ENCODE peak calls at places on chromosomes 7 and 10, in four cellular contexts. D, U, O and A are unnamed samples.

GRCh38 chr10:100904903-100905302 is 7.9 kb upstream of the SLF2 start:
- DNase-seq in D (no peak), O (no peak), U (no peak), A (no peak)

GRCh38 chr7:109178342-109178741 is 608.7 kb downstream of the DNAJB9 start:
- DNase-seq in O (no peak), D (no peak), U (no peak), A (no peak)

GRCh38 chr7:105098863-105099515 is 85.0 kb downstream of the KMT2E start:
- DNase-seq in D (no peak), U (no peak), O (no peak), A (no peak)

GRCh38 chr7:10874666-10875065 is 99.0 kb upstream of the PHF14 start:
- DNase-seq in O (no peak), D (no peak), U (no peak), A (no peak)

GRCh38 chr7:27992755-27993478 is 187.7 kb downstream of the JAZF1 start:
- DNase-seq in D (no peak), U (no peak), O (no peak), A (no peak)

GRCh38 chr10:124461642-124462347 is at the start of gene LHPP:
- DNase-seq in U (peak), O (peak), D (peak), A (peak)

GRCh38 chr7:82467020-82467419 is 23.4 kb upstream of the CACNA2D1 start:
- DNase-seq in D (no peak), O (no peak), U (no peak), A (no peak)

GRCh38 chr10:22437620-22438588 is 92.6 kb downstream of the SPAG6 start:
- DNase-seq in O (no peak), U (no peak), D (no peak), A (no peak)

GRCh38 chr7:157555308-157555707 is 218.5 kb downstream of the DNAJB6 start:
- DNase-seq in O (no peak), U (peak), D (peak), A (no peak)

GRCh38 chr10:25465582-25466372 is 291.0 kb downstream of the GPR158 start:
- DNase-seq in O (peak), D (no peak), U (no peak), A (no peak)

GRCh38 chr7:1729773-1730172 is 59.7 kb downstream of the ELFN1 start:
- DNase-seq in O (no peak), D (no peak), U (no peak), A (no peak)

GRCh38 chr10:25493122-25493893 is 318.5 kb downstream of the GPR158 start:
- DNase-seq in D (no peak), O (peak), U (peak), A (no peak)

GRCh38 chr10:117161386-117162033 is 23.4 kb upstream of the VAX1 start:
- DNase-seq in D (no peak), U (no peak), O (no peak), A (no peak)

GRCh38 chr10:12602557-12602956 is 253.2 kb downstream of the CAMK1D start:
- DNase-seq in O (no peak), D (no peak), U (no peak), A (no peak)

GRCh38 chr10:33133557-33133956 is 175.5 kb upstream of the ITGB1 start:
- DNase-seq in U (no peak), D (no peak), O (no peak), A (no peak)

GRCh38 chr10:64041185-64041988 is 520.2 kb downstream of the REEP3 start:
- DNase-seq in O (peak), D (peak), U (peak), A (peak)

GRCh38 chr7:127930341-127931328 is 100.6 kb downstream of the LRRC4 start:
- DNase-seq in D (no peak), U (no peak), O (no peak), A (no peak)

GRCh38 chr7:10939237-10939910 is 34.3 kb upstream of the PHF14 start:
- DNase-seq in U (peak), D (peak), O (no peak), A (no peak)

GRCh38 chr7:128879939-128880746 is 17.5 kb downstream of the ATP6V1F start:
- DNase-seq in O (no peak), U (peak), D (peak), A (no peak)

GRCh38 chr10:67114945-67115344 is 189.1 kb downstream of the LRRTM3 start:
- DNase-seq in U (peak), D (no peak), O (no peak), A (no peak)

GRCh38 chr10:72098301-72099053 is 10.1 kb upstream of the SPOCK2 start:
- DNase-seq in O (no peak), D (no peak), U (no peak), A (no peak)

GRCh38 chr10:113872139-113873030 is 17.9 kb downstream of the NHLRC2 start:
- DNase-seq in U (peak), O (no peak), D (no peak), A (no peak)

GRCh38 chr10:19811517-19811916 is 4.7 kb upstream of the PLXDC2 start:
- DNase-seq in U (no peak), O (no peak), D (no peak), A (no peak)

GRCh38 chr7:77699056-77699455 is 2.8 kb downstream of the RSBN1L start:
- DNase-seq in O (no peak), D (no peak), U (no peak), A (no peak)

GRCh38 chr10:18196806-18197550 is 56.8 kb downstream of the CACNB2 start:
- DNase-seq in O (no peak), U (no peak), D (no peak), A (no peak)

GRCh38 chr7:2876031-2876862 is 32.1 kb upstream of the GNA12 start:
- DNase-seq in O (no peak), U (peak), D (no peak), A (no peak)

GRCh38 chr10:60098676-60099601 is 192.6 kb upstream of the CCDC6 start:
- DNase-seq in U (peak), O (no peak), D (no peak), A (no peak)

GRCh38 chr7:142298009-142298408 is 40.2 kb upstream of the PRSS58 start:
- DNase-seq in U (peak), O (no peak), D (no peak), A (no peak)

GRCh38 chr10:35640951-35641429 is 1.1 kb downstream of the FZD8 start:
- DNase-seq in U (peak), D (peak), O (peak), A (peak)

GRCh38 chr7:142503036-142503435 is 245.2 kb upstream of the PRSS58 start:
- DNase-seq in D (no peak), O (no peak), U (no peak), A (no peak)

GRCh38 chr7:30713397-30713796 is 31.1 kb upstream of the CRHR2 start:
- DNase-seq in U (no peak), D (no peak), O (no peak), A (no peak)

GRCh38 chr10:14889318-14889717 is 10.7 kb downstream of the SUV39H2 start:
- DNase-seq in D (no peak), U (peak), O (no peak), A (no peak)

GRCh38 chr7:128000854-128001265 is 30.4 kb downstream of the LRRC4 start:
- DNase-seq in U (no peak), O (no peak), D (no peak), A (no peak)

GRCh38 chr10:126919426-126919825 is 14.2 kb downstream of the DOCK1 start:
- DNase-seq in U (no peak), O (no peak), D (no peak), A (no peak)

GRCh38 chr7:130350945-130351663 is 6.5 kb downstream of the CPA5 start:
- DNase-seq in D (peak), O (no peak), U (no peak), A (no peak)

GRCh38 chr7:47498229-47499056 is 83.5 kb downstream of the TNS3 start:
- DNase-seq in O (no peak), U (no peak), D (no peak), A (no peak)

GRCh38 chr7:133300097-133300496 is 47.2 kb downstream of the EXOC4 start:
- DNase-seq in U (no peak), D (no peak), O (no peak), A (no peak)

GRCh38 chr10:44975487-44976331 is 2.9 kb downstream of the DEPP1 start:
- DNase-seq in O (no peak), U (peak), D (peak), A (no peak)

DNA sequence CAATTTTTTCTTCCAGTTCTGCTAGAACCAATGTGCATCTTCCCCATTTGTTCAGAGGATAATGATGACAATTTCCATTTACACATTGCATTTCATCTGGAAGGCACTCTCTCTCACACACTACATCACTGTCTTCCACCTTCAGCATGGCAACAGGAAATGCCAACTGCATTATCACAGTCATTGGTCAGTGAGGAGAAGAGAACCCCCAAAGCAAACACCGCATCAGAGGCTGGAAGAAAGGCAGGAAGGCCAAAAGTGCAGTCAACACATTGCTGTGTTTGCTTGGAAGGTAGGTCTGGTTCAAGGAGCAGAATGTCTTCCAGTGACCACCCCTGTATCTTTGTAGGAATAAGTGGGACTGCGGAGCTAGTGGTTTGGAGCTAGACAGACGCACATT is 192.2 kb upstream of the RHOBTB1 start:
- DNase-seq in D (no peak), U (peak), O (peak), A (no peak)
- H3K27ac ChIP-seq in D (no peak), U (no peak), O (no peak), A (no peak)

DNA sequence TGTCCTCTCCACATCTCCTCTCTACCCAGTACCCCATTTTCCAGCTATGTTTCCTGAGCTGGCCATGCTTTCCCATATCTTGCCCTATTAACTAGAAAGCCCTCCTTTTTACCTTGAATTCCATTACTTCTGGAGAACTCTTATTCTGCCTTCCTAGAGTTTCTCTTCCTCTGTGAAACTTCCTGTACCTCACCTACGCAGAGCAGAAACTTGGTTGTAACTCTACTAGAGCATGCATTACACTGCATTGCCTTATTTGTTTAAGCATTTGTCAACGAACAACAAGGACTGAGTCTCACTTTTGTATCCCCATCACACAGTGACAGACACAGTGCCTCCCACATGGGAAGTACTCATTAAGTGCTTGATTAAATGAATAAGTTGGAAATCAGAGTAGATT is 36.4 kb downstream of the VCL start:
- DNase-seq in U (no peak), D (no peak), O (no peak), A (no peak)
- H3K27ac ChIP-seq in U (no peak), D (peak), O (peak), A (peak)

DNA sequence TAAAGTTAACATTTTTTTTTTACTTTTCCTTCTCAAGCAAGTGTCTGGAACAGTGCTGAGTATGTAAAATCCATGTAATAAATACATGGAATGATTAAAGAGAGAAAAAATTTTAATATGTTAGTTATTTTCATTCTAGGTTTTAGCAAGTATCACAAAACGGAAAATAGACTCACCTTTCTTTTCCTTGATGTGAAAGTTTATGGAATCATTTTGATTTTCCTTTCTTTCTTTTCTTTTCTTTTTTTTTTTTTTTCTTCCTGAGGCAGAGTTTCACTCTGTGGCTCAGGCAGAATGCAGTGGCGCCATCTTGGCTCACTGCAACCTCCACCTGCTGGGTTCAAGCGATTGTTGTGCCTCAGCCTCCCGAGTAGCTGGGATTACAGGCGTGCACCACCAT is 28.1 kb downstream of the SMNDC1 start:
- DNase-seq in O (no peak), U (no peak), D (no peak), A (no peak)
- H3K27ac ChIP-seq in O (no peak), U (no peak), D (no peak), A (no peak)

GRCh38 chr10:68666280-68666760 is 54.7 kb upstream of the CCAR1 start:
- DNase-seq in U (no peak), O (peak), D (no peak), A (peak)
- H3K27ac ChIP-seq in U (no peak), O (peak), D (no peak), A (peak)

DNA sequence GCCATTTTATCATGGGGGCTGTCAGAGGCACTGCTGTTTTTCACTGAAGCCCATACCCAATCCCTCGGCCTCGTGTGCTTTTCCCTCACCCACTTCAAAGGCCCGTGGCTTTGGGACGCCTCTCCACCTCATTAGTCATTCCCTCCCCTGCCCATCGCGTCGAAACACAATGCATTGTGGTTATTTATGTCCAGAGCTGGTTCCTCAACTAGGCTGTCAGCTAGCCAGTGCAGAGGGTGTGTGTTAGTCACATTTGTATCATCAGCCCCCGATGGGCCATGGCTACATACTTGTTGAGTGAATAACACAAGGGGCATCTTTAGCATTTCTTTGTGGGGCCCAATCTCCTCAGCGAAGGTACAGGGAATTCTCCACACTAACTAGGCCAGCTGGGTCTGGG is 3.8 kb upstream of the CRCP start:
- DNase-seq in U (peak), O (no peak), D (no peak), A (peak)
- H3K27ac ChIP-seq in U (peak), O (no peak), D (no peak), A (peak)

DNA sequence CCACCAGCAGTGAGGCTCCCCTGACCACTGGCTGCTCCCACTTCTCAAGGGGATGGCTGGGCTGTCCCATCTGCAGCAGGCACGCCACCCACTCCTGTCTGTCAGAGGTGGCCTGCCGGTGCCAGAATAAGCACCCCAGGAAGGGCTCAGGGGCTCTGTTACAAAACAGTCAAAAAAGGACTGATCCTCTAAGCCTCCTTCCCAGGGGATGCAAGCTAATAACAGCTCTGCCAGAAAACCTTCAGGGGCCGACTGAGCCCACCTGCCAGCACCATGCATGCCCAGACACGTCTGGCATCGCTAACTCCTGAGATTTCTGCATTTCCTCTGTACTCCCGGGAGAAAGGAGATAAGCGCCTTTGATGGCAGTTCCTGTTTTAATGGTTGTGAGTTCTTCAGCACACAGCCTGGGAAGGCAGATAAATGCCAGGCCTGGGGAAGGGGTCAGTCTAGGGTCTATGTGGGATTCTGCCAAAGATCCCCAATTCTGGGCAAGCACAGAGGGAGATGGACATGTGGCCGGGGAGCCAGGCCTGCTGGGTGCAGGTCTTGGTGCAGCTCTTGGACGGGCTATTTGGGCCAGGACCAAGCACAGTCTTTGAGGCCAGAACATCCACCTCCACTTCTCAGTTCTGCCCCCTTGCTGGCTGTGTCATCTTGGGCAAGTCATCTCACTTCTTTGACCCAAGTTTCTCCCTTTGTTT is 128.4 kb downstream of the ARHGAP22 start:
- DNase-seq in O (no peak), U (no peak), D (no peak), A (no peak)
- H3K27ac ChIP-seq in O (no peak), U (no peak), D (no peak), A (no peak)